ENCODE peak calls at places on chromosome 14, in six cellular contexts. A is right atrium auricular region, N is D721Med, V is dorsolateral prefrontal cortex, Q is uterus, W is foreskin fibroblast. T is an unnamed sample.

GRCh38 chr14:94593376-94593748 is 12.1 kb downstream of the SERPINA5 start:
- DNase-seq in A (no peak), N (no peak), V (no peak), Q (no peak), W (no peak), T (no peak)

GRCh38 chr14:44215660-44216059 is 291.4 kb downstream of the FSCB start:
- DNase-seq in A (no peak), N (no peak), V (no peak), Q (no peak), W (no peak), T (no peak)

GRCh38 chr14:52298795-52299194 is 15.3 kb upstream of the PTGER2 start:
- DNase-seq in A (no peak), N (no peak), V (no peak), Q (no peak), W (no peak), T (no peak)

GRCh38 chr14:56708704-56709103 is 101.6 kb downstream of the OTX2 start:
- DNase-seq in A (no peak), N (no peak), V (no peak), Q (no peak), W (no peak), T (no peak)

GRCh38 chr14:94476018-94476417 is at the start of gene SERPINA9:
- DNase-seq in A (no peak), N (no peak), V (no peak), Q (no peak), W (no peak), T (no peak)

GRCh38 chr14:68403191-68403781 is 389.6 kb downstream of the ZFP36L1 start:
- DNase-seq in A (no peak), N (no peak), V (no peak), Q (no peak), W (no peak), T (no peak)

GRCh38 chr14:91126761-91127160 is 12.9 kb downstream of the DGLUCY start:
- DNase-seq in A (no peak), N (no peak), V (no peak), Q (no peak), W (no peak), T (no peak)

GRCh38 chr14:100981808-100982207 is 78.3 kb upstream of the RTL1 start:
- DNase-seq in A (no peak), N (no peak), V (no peak), Q (no peak), W (no peak), T (no peak)

GRCh38 chr14:98462908-98463307 is 809.1 kb downstream of the BCL11B start:
- DNase-seq in A (no peak), N (no peak), V (no peak), Q (no peak), W (no peak), T (no peak)

GRCh38 chr14:68318788-68319187 is 474.1 kb downstream of the ZFP36L1 start:
- DNase-seq in A (no peak), N (no peak), V (no peak), Q (no peak), W (no peak), T (no peak)

GRCh38 chr14:100824156-100824555 is 1.8 kb upstream of the MEG3 start:
- DNase-seq in A (peak; percentile 76), N (no peak), V (no peak), Q (no peak), W (peak; percentile 45), T (no peak)

GRCh38 chr14:69328765-69329164 is 68.8 kb downstream of the GALNT16 start:
- DNase-seq in A (no peak), N (no peak), V (peak; percentile 30), Q (no peak), W (no peak), T (no peak)

GRCh38 chr14:106879241-106879640 is 1352.9 kb downstream of the TMEM121 start:
- DNase-seq in A (no peak), N (no peak), V (no peak), Q (no peak), W (no peak), T (no peak)

GRCh38 chr14:92599786-92600185 is 86.2 kb downstream of the RIN3 start:
- DNase-seq in A (no peak), N (no peak), V (no peak), Q (no peak), W (peak; percentile 35), T (no peak)

GRCh38 chr14:92598549-92598905 is 84.9 kb downstream of the RIN3 start:
- DNase-seq in A (no peak), N (no peak), V (no peak), Q (no peak), W (no peak), T (no peak)

GRCh38 chr14:92601757-92602417 is 88.3 kb downstream of the RIN3 start:
- DNase-seq in A (no peak), N (no peak), V (no peak), Q (no peak), W (no peak), T (no peak)

GRCh38 chr14:92601131-92601710 is 87.6 kb downstream of the RIN3 start:
- DNase-seq in A (no peak), N (no peak), V (no peak), Q (no peak), W (no peak), T (no peak)

DNA sequence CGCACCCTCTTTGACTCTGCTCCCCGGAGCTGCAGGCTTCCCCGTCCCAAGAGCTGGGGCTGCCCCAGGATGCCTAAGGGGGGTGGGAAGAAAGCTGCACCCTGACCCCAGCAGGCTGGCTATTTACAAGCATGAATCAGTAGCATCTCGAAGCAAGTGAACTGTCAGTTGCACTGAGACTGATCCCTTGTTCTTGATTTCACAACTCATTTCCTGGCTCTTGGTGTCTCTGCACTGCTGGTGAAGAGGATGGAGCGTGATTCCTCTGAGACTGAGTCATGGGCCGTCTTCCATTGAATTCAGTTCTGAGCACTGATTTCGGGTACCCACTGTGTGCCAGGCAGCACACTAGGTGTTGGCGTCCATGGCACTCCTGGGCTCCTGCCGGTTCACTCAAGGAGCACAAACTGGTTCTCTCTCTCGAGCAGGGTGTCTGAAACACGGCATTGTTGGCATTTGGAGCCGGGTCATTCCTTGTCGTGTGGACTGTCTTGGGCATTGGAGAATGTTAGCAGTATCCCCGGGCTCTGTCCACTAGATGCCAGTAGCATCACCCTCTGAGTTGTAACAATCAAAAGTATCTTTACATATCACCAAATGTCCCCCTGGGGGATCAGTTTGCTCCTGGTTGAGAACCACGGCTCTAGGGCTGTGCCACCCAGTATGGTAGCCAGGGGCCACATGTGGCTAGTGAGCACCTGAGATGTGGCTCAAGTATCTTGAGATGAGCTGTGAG is 86.9 kb downstream of the RIN3 start:
- DNase-seq in A (no peak), N (no peak), V (no peak), Q (no peak), W (peak; percentile 83), T (no peak)
- TF ChIP-seq CTCF in A (no peak), N (no peak), V (no peak), Q (no peak), W (peak; percentile 7), T (no peak)

GRCh38 chr14:105020815-105021655 is at the start of gene CDCA4:
- DNase-seq in A (peak; percentile 97), N (peak; percentile 98), V (peak; percentile 98), Q (peak; percentile 98), W (peak; percentile 96), T (peak; percentile 99)
- TF ChIP-seq CTCF in A (peak; percentile 26), N (no peak), V (no peak), Q (no peak), W (no peak), T (peak; percentile 34)

DNA sequence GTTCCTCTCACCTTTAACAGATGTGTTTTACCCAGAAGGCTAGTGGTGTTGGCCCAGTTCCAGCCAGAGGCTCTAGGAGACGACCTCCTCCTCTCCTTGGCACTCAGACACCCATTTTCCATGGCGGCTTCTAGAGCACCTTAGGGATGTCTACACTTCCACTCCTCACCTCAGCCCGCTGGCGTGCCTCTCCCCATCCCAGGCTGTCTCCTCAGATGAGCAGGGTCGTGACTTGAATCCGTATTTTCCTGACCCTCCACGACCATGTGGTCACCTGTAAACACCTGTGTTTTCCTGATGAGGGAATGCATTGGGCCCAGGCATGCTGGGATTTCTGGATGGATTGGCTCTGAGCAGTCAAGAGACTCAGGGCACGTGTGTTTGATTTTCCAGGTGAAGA is 21.8 kb upstream of the RIN3 start:
- DNase-seq in A (no peak), N (no peak), V (no peak), Q (no peak), W (no peak), T (no peak)
- TF ChIP-seq CTCF in A (no peak), N (no peak), V (no peak), Q (no peak), W (no peak), T (no peak)

GRCh38 chr14:20857630-20858261 is 33.4 kb upstream of the RNASE3 start:
- DNase-seq in A (peak; percentile 74), N (peak; percentile 40), V (peak; percentile 58), Q (peak; percentile 62), W (peak; percentile 19), T (no peak)
- TF ChIP-seq CTCF in A (peak; percentile 97), N (peak; percentile 69), V (peak; percentile 86), Q (peak; percentile 82), W (peak; percentile 82), T (peak; percentile 97)

GRCh38 chr14:34874386-34875030 is 652 bp downstream of the BAZ1A start:
- DNase-seq in A (no peak), N (no peak), V (peak; percentile 57), Q (peak; percentile 37), W (peak; percentile 46), T (peak; percentile 75)
- TF ChIP-seq CTCF in A (peak; percentile 38), N (no peak), V (no peak), Q (no peak), W (no peak), T (no peak)

DNA sequence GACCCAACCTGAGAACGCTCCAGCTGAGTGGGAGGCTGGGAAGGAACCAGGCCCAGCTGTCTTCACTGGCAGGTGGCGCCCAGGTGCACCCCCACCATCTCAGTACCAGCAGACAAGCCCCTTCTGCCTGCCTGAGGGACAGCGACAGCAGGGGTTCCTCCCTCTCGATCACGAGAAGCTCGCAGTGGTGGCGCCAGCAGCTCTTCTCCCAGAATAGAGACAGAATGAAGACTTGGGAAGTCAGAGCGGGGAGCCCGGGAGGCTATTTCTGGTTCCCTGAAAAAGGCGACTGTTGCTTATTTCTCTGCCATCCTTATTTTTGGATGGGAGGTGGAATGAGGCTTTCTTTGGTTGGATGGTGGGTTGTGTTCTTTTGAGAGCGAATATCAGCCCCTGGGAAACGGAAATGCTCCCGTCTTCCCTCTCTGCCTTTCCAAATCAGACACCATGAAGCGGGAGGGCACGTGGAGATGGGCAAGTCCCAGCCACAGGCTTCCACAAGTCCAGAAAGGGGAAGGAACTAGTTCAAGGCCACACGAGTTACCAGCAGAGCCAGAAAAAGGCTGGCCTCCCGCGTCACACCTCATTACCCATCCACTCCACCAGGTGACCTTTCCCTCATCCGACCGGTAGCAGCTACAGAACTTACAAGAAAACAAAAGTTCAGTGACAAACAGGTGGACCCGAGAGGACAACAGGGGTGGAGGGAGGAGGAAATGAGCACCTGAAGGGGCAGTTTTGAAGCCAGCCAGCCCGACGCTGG is 46.7 kb downstream of the CHGA start:
- DNase-seq in A (no peak), N (no peak), V (peak; percentile 81), Q (no peak), W (no peak), T (no peak)
- TF ChIP-seq CTCF in A (no peak), N (no peak), V (no peak), Q (no peak), W (no peak), T (no peak)

GRCh38 chr14:74501135-74501614 is 7.6 kb downstream of the ISCA2 start:
- DNase-seq in A (peak; percentile 73), N (no peak), V (peak; percentile 82), Q (peak; percentile 88), W (peak; percentile 70), T (no peak)
- TF ChIP-seq CTCF in A (peak; percentile 70), N (peak; percentile 57), V (peak; percentile 30), Q (peak; percentile 86), W (peak; percentile 90), T (peak; percentile 80)

GRCh38 chr14:45664668-45665356 is 411.8 kb upstream of the MIS18BP1 start:
- DNase-seq in A (no peak), N (no peak), V (no peak), Q (no peak), W (no peak), T (no peak)
- TF ChIP-seq CTCF in A (no peak), N (no peak), V (no peak), Q (no peak), W (no peak), T (peak; percentile 42)

T was measured in type B pancreatic cell.